ENCODE peak calls at places on chromosomes 11 and 22, in ten cellular contexts. One of them, this sample, is unnamed.

GRCh38 chr11:65492637-65493366 is 6.0 kb upstream of the MALAT1 start:
- DNase-seq in activated T-helper 1 cell treated with Interleukin-2 at 50 U/mL for 16 hours: no peak
- DNase-seq in heart left ventricle: peak
- DNase-seq in KG1: no peak
- DNase-seq in ELR: peak
- DNase-seq in colonic mucosa: peak
- DNase-seq in K562: no peak
- DNase-seq in epithelial cell of prostate: no peak
- DNase-seq in activated naive CD4-positive, alpha-beta T cell treated with anti-CD3 and anti-CD28 coated beads for 36 hours: peak
- DNase-seq in Calu3: no peak
- DNase-seq in this sample: peak

GRCh38 chr11:131690776-131691557 is 320.6 kb downstream of the NTM start:
- DNase-seq in activated T-helper 1 cell treated with Interleukin-2 at 50 U/mL for 16 hours: no peak
- DNase-seq in heart left ventricle: no peak
- DNase-seq in KG1: no peak
- DNase-seq in ELR: no peak
- DNase-seq in colonic mucosa: peak
- DNase-seq in K562: no peak
- DNase-seq in epithelial cell of prostate: no peak
- DNase-seq in activated naive CD4-positive, alpha-beta T cell treated with anti-CD3 and anti-CD28 coated beads for 36 hours: no peak
- DNase-seq in Calu3: no peak
- DNase-seq in this sample: no peak

GRCh38 chr11:71935338-71935925 is 6.6 kb downstream of the RNF121 start:
- DNase-seq in activated T-helper 1 cell treated with Interleukin-2 at 50 U/mL for 16 hours: no peak
- DNase-seq in heart left ventricle: no peak
- DNase-seq in KG1: no peak
- DNase-seq in ELR: no peak
- DNase-seq in colonic mucosa: no peak
- DNase-seq in K562: no peak
- DNase-seq in epithelial cell of prostate: no peak
- DNase-seq in activated naive CD4-positive, alpha-beta T cell treated with anti-CD3 and anti-CD28 coated beads for 36 hours: no peak
- DNase-seq in Calu3: no peak
- DNase-seq in this sample: no peak

GRCh38 chr11:121198491-121198890 is 94.1 kb upstream of the SC5D start:
- DNase-seq in activated T-helper 1 cell treated with Interleukin-2 at 50 U/mL for 16 hours: no peak
- DNase-seq in heart left ventricle: no peak
- DNase-seq in KG1: no peak
- DNase-seq in ELR: no peak
- DNase-seq in colonic mucosa: no peak
- DNase-seq in K562: no peak
- DNase-seq in epithelial cell of prostate: no peak
- DNase-seq in activated naive CD4-positive, alpha-beta T cell treated with anti-CD3 and anti-CD28 coated beads for 36 hours: no peak
- DNase-seq in Calu3: no peak
- DNase-seq in this sample: no peak

GRCh38 chr11:43736502-43737193 is 56.1 kb downstream of the HSD17B12 start:
- DNase-seq in activated T-helper 1 cell treated with Interleukin-2 at 50 U/mL for 16 hours: no peak
- DNase-seq in heart left ventricle: no peak
- DNase-seq in KG1: no peak
- DNase-seq in ELR: peak
- DNase-seq in colonic mucosa: no peak
- DNase-seq in K562: no peak
- DNase-seq in epithelial cell of prostate: no peak
- DNase-seq in activated naive CD4-positive, alpha-beta T cell treated with anti-CD3 and anti-CD28 coated beads for 36 hours: no peak
- DNase-seq in Calu3: peak
- DNase-seq in this sample: no peak

GRCh38 chr22:29712119-29712518 is 7.7 kb upstream of the CABP7 start:
- DNase-seq in activated T-helper 1 cell treated with Interleukin-2 at 50 U/mL for 16 hours: no peak
- DNase-seq in heart left ventricle: no peak
- DNase-seq in KG1: no peak
- DNase-seq in ELR: no peak
- DNase-seq in colonic mucosa: no peak
- DNase-seq in K562: no peak
- DNase-seq in epithelial cell of prostate: no peak
- DNase-seq in activated naive CD4-positive, alpha-beta T cell treated with anti-CD3 and anti-CD28 coated beads for 36 hours: no peak
- DNase-seq in Calu3: no peak
- DNase-seq in this sample: no peak

GRCh38 chr11:69657911-69658605 is 17.1 kb downstream of the LTO1 start:
- DNase-seq in activated T-helper 1 cell treated with Interleukin-2 at 50 U/mL for 16 hours: no peak
- DNase-seq in heart left ventricle: no peak
- DNase-seq in KG1: no peak
- DNase-seq in ELR: no peak
- DNase-seq in colonic mucosa: no peak
- DNase-seq in K562: no peak
- DNase-seq in epithelial cell of prostate: no peak
- DNase-seq in activated naive CD4-positive, alpha-beta T cell treated with anti-CD3 and anti-CD28 coated beads for 36 hours: no peak
- DNase-seq in Calu3: no peak
- DNase-seq in this sample: peak

GRCh38 chr11:124415356-124415923 is 9.2 kb downstream of the OR8B4 start:
- DNase-seq in activated T-helper 1 cell treated with Interleukin-2 at 50 U/mL for 16 hours: no peak
- DNase-seq in heart left ventricle: no peak
- DNase-seq in KG1: no peak
- DNase-seq in ELR: peak
- DNase-seq in colonic mucosa: no peak
- DNase-seq in K562: peak
- DNase-seq in epithelial cell of prostate: no peak
- DNase-seq in activated naive CD4-positive, alpha-beta T cell treated with anti-CD3 and anti-CD28 coated beads for 36 hours: no peak
- DNase-seq in Calu3: no peak
- DNase-seq in this sample: peak